ENCODE peak calls at places on chromosomes 12 and 14, in eight cellular contexts. B is HFF-Myc, A is BJ, J is omental fat pad, X is WTC11, F is Calu3, N is OCI-LY7, Z is A549. K is an unnamed sample.

GRCh38 chr14:50001146-50001998 is 108.5 kb downstream of the ARF6 start:
- DNase-seq in B (peak), A (peak), J (no peak), X (peak), F (peak), N (peak), Z (peak), K (peak)

GRCh38 chr14:100271247-100271939 is 32.4 kb downstream of the YY1 start:
- DNase-seq in B (no peak), A (no peak), J (no peak), X (no peak), F (peak), N (peak), Z (no peak), K (no peak)

GRCh38 chr12:85627584-85627983 is 208.6 kb downstream of the RASSF9 start:
- DNase-seq in B (peak), A (peak), J (no peak), X (no peak), F (no peak), N (no peak), Z (no peak), K (peak)

GRCh38 chr12:94180558-94181296 is 32.4 kb downstream of the PLXNC1 start:
- DNase-seq in B (no peak), A (no peak), J (no peak), X (no peak), F (no peak), N (no peak), Z (no peak), K (no peak)

GRCh38 chr12:132523576-132524331 is 33.8 kb downstream of the FBRSL1 start:
- DNase-seq in B (no peak), A (no peak), J (peak), X (peak), F (peak), N (peak), Z (peak), K (no peak)

GRCh38 chr14:61925732-61926445 is 163.7 kb downstream of the SNAPC1 start:
- DNase-seq in B (no peak), A (no peak), J (no peak), X (no peak), F (no peak), N (no peak), Z (no peak), K (no peak)

GRCh38 chr14:92780865-92781264 is 13.2 kb upstream of the GOLGA5 start:
- DNase-seq in B (no peak), A (no peak), J (no peak), X (no peak), F (no peak), N (no peak), Z (no peak), K (no peak)

GRCh38 chr12:107610030-107610859 is 75.4 kb upstream of the PWP1 start:
- DNase-seq in B (no peak), A (no peak), J (no peak), X (peak), F (peak), N (peak), Z (peak), K (no peak)

GRCh38 chr14:82642425-82642824 is 1108.8 kb upstream of the SEL1L start:
- DNase-seq in B (no peak), A (no peak), J (no peak), X (peak), F (no peak), N (no peak), Z (peak), K (no peak)

GRCh38 chr14:103530390-103530789 is 1.4 kb downstream of the TRMT61A start:
- DNase-seq in B (no peak), A (no peak), J (no peak), X (peak), F (no peak), N (no peak), Z (no peak), K (no peak)

GRCh38 chr12:47651368-47652254 is 54.2 kb downstream of the RPAP3 start:
- DNase-seq in B (peak), A (no peak), J (no peak), X (peak), F (peak), N (peak), Z (peak), K (peak)

GRCh38 chr14:95647926-95648325 is 38.3 kb upstream of the TCL1B start:
- DNase-seq in B (no peak), A (no peak), J (no peak), X (no peak), F (no peak), N (no peak), Z (no peak), K (no peak)

GRCh38 chr12:77493311-77493710 is 337.4 kb upstream of the NAV3 start:
- DNase-seq in B (no peak), A (no peak), J (no peak), X (no peak), F (no peak), N (no peak), Z (no peak), K (no peak)

GRCh38 chr12:49503674-49504180 is 35.1 kb upstream of the KCNH3 start:
- DNase-seq in B (no peak), A (no peak), J (no peak), X (no peak), F (peak), N (no peak), Z (peak), K (no peak)

GRCh38 chr12:13976028-13976584 is 5.3 kb downstream of the GRIN2B start:
- DNase-seq in B (no peak), A (no peak), J (no peak), X (no peak), F (no peak), N (no peak), Z (no peak), K (no peak)

GRCh38 chr12:64034901-64035576 is 187.1 kb downstream of the KICS2 start:
- DNase-seq in B (no peak), A (no peak), J (no peak), X (no peak), F (no peak), N (no peak), Z (no peak), K (no peak)

GRCh38 chr12:115871714-115872113 is 405.8 kb downstream of the MED13L start:
- DNase-seq in B (peak), A (no peak), J (no peak), X (peak), F (peak), N (peak), Z (peak), K (no peak)

GRCh38 chr12:109084425-109084824 is 8.8 kb downstream of the ALKBH2 start:
- DNase-seq in B (no peak), A (no peak), J (no peak), X (no peak), F (no peak), N (no peak), Z (no peak), K (no peak)

GRCh38 chr14:92914087-92914656 is 8.8 kb upstream of the CHGA start:
- DNase-seq in B (no peak), A (no peak), J (no peak), X (peak), F (peak), N (peak), Z (no peak), K (no peak)

GRCh38 chr14:52885230-52885629 is 65.6 kb downstream of the FERMT2 start:
- DNase-seq in B (no peak), A (peak), J (no peak), X (no peak), F (no peak), N (no peak), Z (no peak), K (peak)

GRCh38 chr12:105164068-105164467 is 56.5 kb downstream of the WASHC4 start:
- DNase-seq in B (no peak), A (no peak), J (no peak), X (no peak), F (no peak), N (no peak), Z (no peak), K (no peak)

GRCh38 chr12:30500532-30500931 is 195.1 kb downstream of the IPO8 start:
- DNase-seq in B (no peak), A (no peak), J (no peak), X (no peak), F (no peak), N (no peak), Z (no peak), K (no peak)

GRCh38 chr12:95205685-95206084 is 11.6 kb downstream of the FGD6 start:
- DNase-seq in B (no peak), A (peak), J (no peak), X (no peak), F (peak), N (no peak), Z (peak), K (peak)

GRCh38 chr12:53931844-53932581 is 6.6 kb upstream of the HOXC13 start:
- DNase-seq in B (no peak), A (no peak), J (no peak), X (no peak), F (no peak), N (no peak), Z (no peak), K (no peak)
- TF ChIP-seq CTCF in B (no peak), A (no peak), J (no peak), X (no peak), F (no peak), N (no peak), Z (no peak), K (no peak)

GRCh38 chr12:46516933-46517578 is 144.5 kb upstream of the SLC38A2 start:
- DNase-seq in B (no peak), A (no peak), J (no peak), X (no peak), F (no peak), N (no peak), Z (no peak), K (no peak)

GRCh38 chr12:46518729-46519128 is 146.2 kb upstream of the SLC38A2 start:
- DNase-seq in B (no peak), A (no peak), J (no peak), X (no peak), F (no peak), N (no peak), Z (no peak), K (no peak)

GRCh38 chr12:46516238-46516932 is 143.8 kb upstream of the SLC38A2 start:
- DNase-seq in B (no peak), A (no peak), J (no peak), X (no peak), F (no peak), N (no peak), Z (no peak), K (no peak)

GRCh38 chr12:46518184-46518583 is 145.6 kb upstream of the SLC38A2 start:
- DNase-seq in B (no peak), A (no peak), J (no peak), X (no peak), F (no peak), N (no peak), Z (no peak), K (no peak)

GRCh38 chr12:46517579-46517962 is 145.0 kb upstream of the SLC38A2 start:
- DNase-seq in B (no peak), A (no peak), J (no peak), X (no peak), F (no peak), N (no peak), Z (no peak), K (no peak)
- TF ChIP-seq CTCF in B (no peak), A (no peak), J (no peak), X (no peak), F (no peak), N (peak), Z (no peak), K (no peak)

DNA sequence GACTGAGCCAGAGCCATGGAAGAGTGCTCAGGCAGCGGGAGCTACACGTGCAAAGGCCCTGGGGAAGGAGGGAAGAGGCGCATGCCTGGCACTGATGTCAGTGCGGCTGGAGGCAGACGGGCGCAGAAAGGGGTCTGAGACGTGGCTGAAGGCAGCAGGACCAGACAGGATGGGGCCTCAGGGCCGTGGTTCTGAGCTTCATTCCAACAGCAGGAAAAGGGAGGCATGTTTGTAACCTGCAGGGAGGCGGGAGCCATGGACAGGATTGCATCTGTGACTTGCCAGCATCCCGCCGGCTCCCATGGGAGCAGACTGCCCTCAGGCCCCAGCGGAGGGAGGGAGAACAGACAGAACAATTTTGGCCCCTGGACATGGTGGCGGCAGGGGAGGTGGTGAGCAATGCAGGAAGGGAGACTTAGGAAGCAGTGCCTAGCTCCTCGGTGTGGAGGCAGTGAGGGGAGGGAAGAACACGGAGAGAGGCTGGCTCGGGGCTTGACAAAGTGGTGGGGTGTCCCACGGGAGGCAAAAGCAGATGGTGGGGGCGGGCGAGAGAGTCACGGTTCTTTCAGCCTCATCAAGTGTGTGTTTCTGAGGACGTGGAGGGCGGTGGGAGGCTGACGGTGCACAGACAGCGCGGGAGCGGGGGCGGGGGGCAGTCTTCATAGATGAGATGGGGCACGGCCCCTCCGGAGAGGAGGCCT is 33.3 kb upstream of the INF2 start:
- DNase-seq in B (no peak), A (no peak), J (no peak), X (no peak), F (no peak), N (peak), Z (no peak), K (no peak)
- TF ChIP-seq CTCF in B (no peak), A (no peak), J (no peak), X (no peak), F (no peak), N (no peak), Z (no peak), K (no peak)

DNA sequence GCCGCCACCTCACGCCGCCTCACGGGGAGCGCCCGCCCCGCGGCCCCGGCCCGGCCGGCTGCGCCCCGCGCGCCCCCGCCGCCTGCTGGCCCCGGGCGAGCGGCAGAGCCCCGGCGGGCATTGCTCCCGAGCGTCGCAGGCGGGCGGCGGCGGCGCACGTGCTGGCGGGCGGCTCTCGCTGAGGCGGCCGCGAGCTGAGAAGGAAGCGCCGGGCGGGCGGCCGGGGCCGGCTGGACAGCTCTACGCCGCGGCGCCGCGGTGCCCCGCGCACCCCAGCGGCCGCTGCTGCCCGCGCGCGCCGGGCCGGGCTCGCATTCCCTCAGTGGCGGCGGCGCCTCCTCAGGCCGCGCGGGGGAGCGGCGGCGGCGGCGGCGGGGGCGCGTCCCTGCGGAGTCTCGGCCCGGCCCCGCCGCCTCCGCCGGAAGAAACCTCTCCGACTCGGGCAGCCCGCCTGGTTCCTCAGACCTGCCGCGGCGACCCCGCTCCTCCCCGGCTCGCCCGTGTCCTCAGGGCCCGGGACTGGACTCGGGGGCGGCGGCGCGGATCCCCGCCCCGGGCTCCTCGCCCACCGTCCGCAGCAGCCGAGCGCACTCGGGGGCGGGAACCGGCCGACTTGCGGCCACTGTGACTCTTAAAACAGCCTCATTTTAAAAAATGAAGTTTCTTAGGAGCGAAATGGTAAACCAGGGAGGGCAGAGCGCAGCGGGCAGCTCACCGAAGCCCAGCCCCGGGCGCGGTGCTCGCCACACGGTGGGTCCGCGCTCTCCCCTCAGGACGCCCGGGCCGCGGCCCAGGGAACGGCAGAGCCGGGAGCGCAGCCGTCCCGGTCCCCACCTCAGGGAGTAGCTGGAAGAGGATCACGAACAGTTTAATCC is at the start of gene PITPNM2:
- DNase-seq in B (no peak), A (no peak), J (no peak), X (peak), F (peak), N (peak), Z (peak), K (no peak)
- TF ChIP-seq CTCF in B (no peak), A (no peak), J (no peak), X (no peak), F (no peak), N (no peak), Z (peak), K (no peak)

DNA sequence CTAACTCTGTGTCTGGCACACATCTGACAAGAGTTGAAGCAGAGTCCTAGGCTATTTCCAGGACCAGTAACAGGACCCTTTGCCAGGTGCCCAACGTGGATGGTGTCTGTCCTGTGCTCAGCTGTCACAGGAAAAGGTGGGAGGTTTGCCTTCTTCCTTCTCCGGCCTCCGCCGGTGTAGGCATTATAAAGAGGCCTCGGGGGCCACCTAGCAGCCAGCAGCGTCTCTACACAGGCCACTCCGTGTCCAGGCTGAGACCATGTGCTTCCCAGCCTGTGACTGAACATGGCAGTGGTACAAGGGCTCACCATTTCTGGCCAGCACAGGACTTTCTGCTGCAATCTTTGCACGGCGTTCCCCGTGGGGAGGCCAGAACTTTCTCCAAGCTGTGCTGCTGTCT is 60.7 kb upstream of the GPATCH2L start:
- DNase-seq in B (peak), A (no peak), J (no peak), X (no peak), F (no peak), N (no peak), Z (no peak), K (no peak)
- TF ChIP-seq CTCF in B (peak), A (peak), J (no peak), X (no peak), F (no peak), N (no peak), Z (no peak), K (peak)

DNA sequence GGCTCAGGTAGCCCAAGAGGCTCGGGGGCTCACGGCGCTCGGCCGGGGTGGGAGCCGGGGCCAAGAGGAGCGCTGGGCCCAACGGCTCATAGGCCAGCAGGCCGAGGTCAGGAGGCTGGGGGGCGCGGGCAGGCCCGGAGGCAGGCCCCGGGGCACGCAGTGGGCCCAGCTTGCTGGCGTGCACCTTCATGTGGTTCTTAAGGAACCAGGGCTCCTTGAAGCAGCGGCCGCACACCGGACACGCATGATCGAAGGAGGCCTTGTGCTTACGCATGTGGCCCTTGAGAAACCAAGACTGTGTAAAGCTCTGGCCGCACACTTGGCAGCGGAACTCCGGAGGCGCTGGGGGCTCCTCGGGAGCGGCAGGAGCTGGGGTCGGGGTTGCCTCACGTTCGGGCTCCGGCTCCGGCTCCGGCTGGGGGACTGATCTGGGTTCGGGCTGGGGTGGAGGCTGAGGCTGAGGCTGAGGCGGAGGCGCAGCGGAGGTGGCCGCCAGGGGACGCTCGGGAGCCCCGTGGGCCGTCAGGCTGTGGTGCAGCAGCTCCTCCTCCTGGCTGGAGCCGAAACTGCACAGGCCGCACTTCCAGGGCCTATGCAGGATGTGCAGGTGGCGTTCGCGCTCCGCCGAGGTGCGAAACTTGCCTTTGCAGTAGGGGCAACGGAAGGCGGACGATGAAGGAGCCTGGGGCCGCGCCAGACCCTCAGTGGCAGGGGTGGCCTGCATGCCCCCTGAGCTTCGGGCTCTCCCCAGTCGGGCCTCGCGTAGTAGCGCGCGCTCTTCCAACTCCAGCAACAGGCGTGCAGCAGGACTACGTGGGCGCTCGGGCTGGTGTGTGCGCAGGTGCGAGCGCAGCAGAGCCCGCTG is 6.1 kb downstream of the ZNF219 start:
- DNase-seq in B (no peak), A (no peak), J (peak), X (peak), F (peak), N (peak), Z (peak), K (no peak)
- TF ChIP-seq CTCF in B (peak), A (peak), J (peak), X (peak), F (peak), N (peak), Z (peak), K (peak)

DNA sequence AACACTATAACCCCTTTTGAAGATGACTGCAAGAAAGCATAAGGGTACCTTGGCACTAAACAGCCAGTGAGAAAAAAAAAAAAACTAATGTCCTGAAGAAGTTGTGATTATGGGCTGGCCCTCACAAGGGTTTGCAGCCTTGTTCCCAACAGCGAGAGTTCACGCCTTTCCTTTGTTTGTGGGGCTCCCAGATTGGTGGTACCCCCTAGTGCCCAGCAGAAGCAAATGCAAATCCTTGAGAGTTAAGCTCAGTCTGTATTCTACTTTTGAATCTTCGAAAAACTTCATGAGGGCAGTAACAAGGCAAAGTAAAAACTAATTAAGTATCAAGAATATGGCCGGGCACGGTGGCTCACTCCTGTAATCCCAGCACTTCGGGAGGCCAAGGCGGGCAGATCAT is 238.9 kb upstream of the LMO3 start:
- DNase-seq in B (no peak), A (no peak), J (no peak), X (peak), F (no peak), N (no peak), Z (no peak), K (no peak)
- TF ChIP-seq CTCF in B (no peak), A (no peak), J (no peak), X (no peak), F (no peak), N (peak), Z (no peak), K (no peak)

GRCh38 chr12:3261782-3262359 is 184.7 kb downstream of the TSPAN9 start:
- DNase-seq in B (no peak), A (no peak), J (no peak), X (no peak), F (no peak), N (no peak), Z (no peak), K (no peak)
- TF ChIP-seq CTCF in B (peak), A (no peak), J (no peak), X (no peak), F (no peak), N (no peak), Z (no peak), K (no peak)

GRCh38 chr12:3835914-3836313 is 37.3 kb downstream of the PARP11 start:
- DNase-seq in B (no peak), A (no peak), J (no peak), X (no peak), F (no peak), N (no peak), Z (no peak), K (no peak)

GRCh38 chr12:3834774-3835173 is 38.4 kb downstream of the PARP11 start:
- DNase-seq in B (no peak), A (no peak), J (no peak), X (no peak), F (no peak), N (no peak), Z (no peak), K (no peak)

GRCh38 chr12:3838065-3838464 is 35.1 kb downstream of the PARP11 start:
- DNase-seq in B (no peak), A (no peak), J (no peak), X (no peak), F (no peak), N (no peak), Z (no peak), K (no peak)

GRCh38 chr12:3836641-3837040 is 36.6 kb downstream of the PARP11 start:
- DNase-seq in B (no peak), A (no peak), J (no peak), X (no peak), F (no peak), N (no peak), Z (no peak), K (no peak)

GRCh38 chr12:3837049-3837448 is 36.1 kb downstream of the PARP11 start:
- DNase-seq in B (no peak), A (no peak), J (no peak), X (no peak), F (no peak), N (peak), Z (no peak), K (no peak)
- TF ChIP-seq CTCF in B (no peak), A (no peak), J (no peak), X (no peak), F (no peak), N (peak), Z (no peak), K (no peak)

K was measured in AG09309.